ENCODE peak calls at places on chromosomes 7 and 10, in six cellular contexts. One of them, this sample, is unnamed.

GRCh38 chr7:154383045-154383444 is 330.8 kb downstream of the DPP6 start:
- DNase-seq in IMR-90: no peak
- DNase-seq in fibroblast of lung: no peak
- DNase-seq in GM23248: no peak
- DNase-seq in GM12878: no peak
- DNase-seq in H1: no peak
- DNase-seq in this sample: no peak

GRCh38 chr7:44973610-44974401 is 5.0 kb downstream of the MYO1G start:
- DNase-seq in fibroblast of lung: no peak
- DNase-seq in GM12878: no peak
- DNase-seq in IMR-90: no peak
- DNase-seq in GM23248: peak; percentile 66
- DNase-seq in H1: no peak
- DNase-seq in this sample: peak; percentile 55

GRCh38 chr10:963186-963585 is 25.0 kb upstream of the GTPBP4 start:
- DNase-seq in fibroblast of lung: no peak
- DNase-seq in GM23248: no peak
- DNase-seq in IMR-90: no peak
- DNase-seq in H1: no peak
- DNase-seq in GM12878: no peak
- DNase-seq in this sample: no peak

GRCh38 chr10:131354380-131354779 is 42.9 kb upstream of the TCERG1L start:
- DNase-seq in fibroblast of lung: no peak
- DNase-seq in GM23248: peak; percentile 10
- DNase-seq in H1: peak; percentile 71
- DNase-seq in GM12878: no peak
- DNase-seq in IMR-90: no peak
- DNase-seq in this sample: no peak

GRCh38 chr10:14322531-14322930 is 8.2 kb downstream of the FRMD4A start:
- DNase-seq in IMR-90: no peak
- DNase-seq in GM12878: no peak
- DNase-seq in fibroblast of lung: no peak
- DNase-seq in GM23248: no peak
- DNase-seq in H1: no peak
- DNase-seq in this sample: no peak

GRCh38 chr10:77392236-77392721 is 245.3 kb downstream of the KCNMA1 start:
- DNase-seq in IMR-90: peak; percentile 60
- DNase-seq in fibroblast of lung: peak; percentile 57
- DNase-seq in H1: no peak
- DNase-seq in GM23248: peak; percentile 70
- DNase-seq in GM12878: no peak
- DNase-seq in this sample: no peak

GRCh38 chr7:111827863-111828504 is 265.7 kb upstream of the IMMP2L start:
- DNase-seq in GM12878: no peak
- DNase-seq in fibroblast of lung: peak; percentile 74
- DNase-seq in IMR-90: peak; percentile 68
- DNase-seq in H1: no peak
- DNase-seq in GM23248: peak; percentile 68
- DNase-seq in this sample: no peak

GRCh38 chr10:59654007-59654406 is 55.6 kb downstream of the SLC16A9 start:
- DNase-seq in fibroblast of lung: peak; percentile 39
- DNase-seq in GM12878: no peak
- DNase-seq in H1: no peak
- DNase-seq in GM23248: no peak
- DNase-seq in IMR-90: no peak
- DNase-seq in this sample: peak; percentile 2

GRCh38 chr7:98878365-98879197 is at the start of gene TRRAP:
- DNase-seq in GM23248: peak; percentile 87
- DNase-seq in H1: peak; percentile 90
- DNase-seq in fibroblast of lung: peak; percentile 72
- DNase-seq in IMR-90: peak; percentile 62
- DNase-seq in GM12878: no peak
- DNase-seq in this sample: peak; percentile 85

GRCh38 chr7:1925973-1926907 is 256.2 kb downstream of the ELFN1 start:
- DNase-seq in GM12878: no peak
- DNase-seq in fibroblast of lung: no peak
- DNase-seq in H1: no peak
- DNase-seq in IMR-90: no peak
- DNase-seq in GM23248: no peak
- DNase-seq in this sample: no peak

GRCh38 chr7:24786306-24786705 is 29.0 kb upstream of the GSDME start:
- DNase-seq in GM12878: no peak
- DNase-seq in GM23248: peak; percentile 57
- DNase-seq in fibroblast of lung: no peak
- DNase-seq in H1: no peak
- DNase-seq in IMR-90: no peak
- DNase-seq in this sample: no peak

GRCh38 chr7:36966039-36966438 is 241.7 kb upstream of the AOAH start:
- DNase-seq in H1: no peak
- DNase-seq in GM12878: no peak
- DNase-seq in IMR-90: no peak
- DNase-seq in GM23248: no peak
- DNase-seq in fibroblast of lung: peak; percentile 27
- DNase-seq in this sample: no peak

GRCh38 chr7:108034586-108034985 is 31.6 kb upstream of the LAMB1 start:
- DNase-seq in fibroblast of lung: no peak
- DNase-seq in GM23248: no peak
- DNase-seq in IMR-90: no peak
- DNase-seq in H1: no peak
- DNase-seq in GM12878: no peak
- DNase-seq in this sample: no peak

DNA sequence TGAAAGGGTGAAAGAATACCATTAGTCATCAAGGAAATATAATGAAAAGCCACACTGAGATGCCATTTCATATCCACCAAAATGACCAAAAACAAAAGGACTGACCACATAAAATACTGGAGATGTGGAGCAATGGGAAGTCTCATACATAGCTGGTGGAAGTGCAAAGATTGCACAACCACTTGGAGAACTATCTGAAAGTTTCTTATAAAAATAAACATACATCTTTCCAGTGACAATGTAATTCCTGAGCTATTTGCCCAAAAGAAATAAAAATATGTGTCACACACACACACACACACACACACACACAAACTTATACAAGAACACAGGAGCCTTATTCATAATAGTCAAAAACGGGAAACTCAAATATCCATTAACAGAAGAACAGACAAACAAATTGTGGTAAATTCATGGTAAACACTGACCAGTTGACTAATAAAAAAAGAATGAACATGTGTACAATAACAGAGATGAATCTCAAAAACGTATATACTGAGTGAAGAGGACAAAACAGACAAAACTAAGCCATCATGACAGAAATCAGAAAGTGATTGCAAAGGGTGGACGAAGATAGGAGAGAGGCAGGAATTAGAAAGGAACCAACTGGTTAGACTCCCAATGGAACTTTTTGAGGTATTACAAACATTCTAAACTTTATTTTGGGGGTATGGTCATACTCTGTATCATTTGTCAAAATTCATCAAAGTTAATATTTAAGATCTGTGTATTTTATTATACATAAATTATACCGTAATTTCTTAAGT is 21.5 kb downstream of the WASL start:
- DNase-seq in GM23248: peak; percentile 84
- DNase-seq in fibroblast of lung: peak; percentile 97
- DNase-seq in IMR-90: peak; percentile 90
- DNase-seq in H1: no peak
- DNase-seq in GM12878: no peak
- DNase-seq in this sample: no peak
- H3K4me1 ChIP-seq in GM23248: peaks cover 37% of the 10 kb centered on the region
- H3K4me1 ChIP-seq in fibroblast of lung: peaks cover 7% of the 10 kb centered on the region
- H3K4me1 ChIP-seq in IMR-90: peaks cover 5% of the 10 kb centered on the region
- H3K4me1 ChIP-seq in H1: no peaks in the 10 kb centered on the region
- H3K4me1 ChIP-seq in GM12878: peaks cover 12% of the 10 kb centered on the region
- H3K4me1 ChIP-seq in this sample: peaks cover 22% of the 10 kb centered on the region

DNA sequence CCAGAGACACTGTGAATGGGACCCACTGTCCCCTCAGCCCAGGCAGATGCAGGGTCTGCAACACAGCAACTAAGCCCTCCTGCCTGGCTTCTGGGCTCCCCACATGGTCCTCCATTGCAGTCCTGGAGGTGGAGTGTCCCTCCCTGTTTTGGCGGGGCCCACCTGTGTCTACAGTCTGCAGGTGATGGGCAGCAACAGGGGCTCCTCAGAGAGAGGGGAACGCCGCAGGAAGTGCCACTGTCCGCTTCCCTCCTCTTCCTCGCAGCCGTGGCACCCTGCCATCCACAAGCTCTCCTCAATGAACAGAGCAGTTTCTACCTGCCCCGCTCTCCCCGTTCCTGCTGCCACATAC is 9.3 kb downstream of the CAMK2G start:
- DNase-seq in fibroblast of lung: no peak
- DNase-seq in IMR-90: no peak
- DNase-seq in GM12878: no peak
- DNase-seq in H1: no peak
- DNase-seq in GM23248: no peak
- DNase-seq in this sample: no peak
- H2AFZ ChIP-seq in fibroblast of lung: no peak overlapping the region
- H2AFZ ChIP-seq in IMR-90: no peak overlapping the region
- H2AFZ ChIP-seq in GM12878: peak overlapping the region; percentile 71
- H2AFZ ChIP-seq in H1: no peak overlapping the region
- H2AFZ ChIP-seq in GM23248: no peak overlapping the region
- H2AFZ ChIP-seq in this sample: peak overlapping the region; percentile 46

GRCh38 chr10:43963379-43963778 is 314.7 kb upstream of the ZNF32 start:
- DNase-seq in GM12878: no peak
- DNase-seq in fibroblast of lung: no peak
- DNase-seq in GM23248: no peak
- DNase-seq in IMR-90: no peak
- DNase-seq in H1: no peak
- DNase-seq in this sample: no peak

GRCh38 chr10:43965918-43966570 is 317.4 kb upstream of the ZNF32 start:
- DNase-seq in GM12878: no peak
- DNase-seq in fibroblast of lung: peak; percentile 20
- DNase-seq in IMR-90: no peak
- DNase-seq in GM23248: no peak
- DNase-seq in H1: no peak
- DNase-seq in this sample: no peak

GRCh38 chr10:43965033-43965917 is 316.6 kb upstream of the ZNF32 start:
- DNase-seq in H1: no peak
- DNase-seq in GM23248: peak; percentile 36
- DNase-seq in GM12878: peak; percentile 74
- DNase-seq in fibroblast of lung: peak; percentile 93
- DNase-seq in IMR-90: peak; percentile 26
- DNase-seq in this sample: peak; percentile 67

GRCh38 chr10:43963793-43964425 is 315.2 kb upstream of the ZNF32 start:
- DNase-seq in fibroblast of lung: no peak
- DNase-seq in GM23248: no peak
- DNase-seq in H1: peak; percentile 13
- DNase-seq in IMR-90: no peak
- DNase-seq in GM12878: no peak
- DNase-seq in this sample: no peak

DNA sequence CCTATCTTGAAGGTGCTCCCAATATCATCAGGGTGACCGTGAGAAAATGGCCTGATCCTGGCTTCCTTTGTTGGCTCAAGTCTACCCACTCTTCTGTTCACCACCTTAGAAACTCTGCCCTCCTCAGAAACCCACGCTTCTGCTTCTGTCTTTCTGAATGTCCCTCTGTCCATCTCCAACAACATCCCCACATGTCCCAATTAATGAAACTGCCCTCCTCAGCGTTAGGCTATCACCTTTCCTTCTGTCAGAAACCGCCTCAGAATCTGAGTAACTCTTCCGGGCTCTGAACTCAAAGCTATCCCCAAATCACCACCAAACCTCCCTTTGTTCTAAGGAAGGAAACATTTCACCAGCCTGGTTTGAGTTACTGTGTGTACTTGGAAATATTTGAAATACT is 315.8 kb upstream of the ZNF32 start:
- DNase-seq in fibroblast of lung: no peak
- DNase-seq in GM12878: no peak
- DNase-seq in IMR-90: no peak
- DNase-seq in GM23248: no peak
- DNase-seq in H1: no peak
- DNase-seq in this sample: no peak
- H3K4me3 ChIP-seq in fibroblast of lung: no peak overlapping the region
- H3K4me3 ChIP-seq in GM12878: no peak overlapping the region
- H3K4me3 ChIP-seq in IMR-90: no peak overlapping the region
- H3K4me3 ChIP-seq in GM23248: no peak overlapping the region
- H3K4me3 ChIP-seq in H1: no peak overlapping the region
- H3K4me3 ChIP-seq in this sample: no peak overlapping the region

GRCh38 chr10:110011679-110012078 is 3.9 kb downstream of the ADD3 start:
- DNase-seq in fibroblast of lung: no peak
- DNase-seq in GM23248: no peak
- DNase-seq in GM12878: no peak
- DNase-seq in IMR-90: no peak
- DNase-seq in H1: no peak
- DNase-seq in this sample: no peak
- H3K4me1 ChIP-seq in fibroblast of lung: peaks cover 7% of the 10 kb centered on the region
- H3K4me1 ChIP-seq in GM23248: peaks cover 53% of the 10 kb centered on the region
- H3K4me1 ChIP-seq in GM12878: peaks cover 26% of the 10 kb centered on the region
- H3K4me1 ChIP-seq in IMR-90: peaks cover 6% of the 10 kb centered on the region
- H3K4me1 ChIP-seq in H1: peaks cover 18% of the 10 kb centered on the region
- H3K4me1 ChIP-seq in this sample: peaks cover 62% of the 10 kb centered on the region

DNA sequence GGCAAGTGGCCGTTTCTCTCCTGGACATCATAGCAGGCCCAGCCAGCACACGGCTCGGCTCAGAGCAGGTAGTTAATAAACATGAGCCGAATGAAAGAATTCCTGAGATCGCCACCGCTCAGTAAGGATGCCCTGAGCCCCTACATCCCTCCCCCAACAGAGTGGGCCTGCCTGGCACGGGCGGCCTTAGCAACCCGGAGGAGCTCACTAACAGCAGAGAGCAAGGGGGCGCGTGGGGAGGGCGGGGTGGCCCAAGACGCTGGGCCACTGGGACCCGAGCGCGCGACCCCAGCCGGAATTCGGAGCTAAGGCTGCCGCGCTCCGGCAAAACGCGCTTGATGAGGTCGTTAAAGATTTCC is 408 bp upstream of the ENO4 start:
- DNase-seq in H1: no peak
- DNase-seq in GM23248: no peak
- DNase-seq in IMR-90: no peak
- DNase-seq in fibroblast of lung: no peak
- DNase-seq in GM12878: no peak
- DNase-seq in this sample: no peak
- H2AFZ ChIP-seq in H1: peak overlapping the region; percentile 95
- H2AFZ ChIP-seq in GM23248: peak overlapping the region; percentile 93
- H2AFZ ChIP-seq in IMR-90: peak overlapping the region; percentile 93
- H2AFZ ChIP-seq in fibroblast of lung: peak overlapping the region; percentile 81
- H2AFZ ChIP-seq in GM12878: peak overlapping the region; percentile 96
- H2AFZ ChIP-seq in this sample: no peak overlapping the region

GRCh38 chr10:129963831-129964501 is at the start of gene EBF3:
- DNase-seq in GM23248: peak; percentile 83
- DNase-seq in H1: peak; percentile 91
- DNase-seq in IMR-90: peak; percentile 50
- DNase-seq in fibroblast of lung: peak; percentile 37
- DNase-seq in GM12878: no peak
- DNase-seq in this sample: no peak
- H3K4me3 ChIP-seq in GM23248: peak within 1 kb of the TSS; percentile 68
- H3K4me3 ChIP-seq in H1: peak within 1 kb of the TSS; percentile 42
- H3K4me3 ChIP-seq in IMR-90: peak within 1 kb of the TSS; percentile 39
- H3K4me3 ChIP-seq in fibroblast of lung: peak within 1 kb of the TSS; percentile 49
- H3K4me3 ChIP-seq in GM12878: no peak within 1 kb of the TSS
- H3K4me3 ChIP-seq in this sample: no peak within 1 kb of the TSS

This sample was measured in OCI-LY7.